ENCODE peak calls at places on chromosomes 13 and 19, in four cellular contexts. A is K562, F is Panc1, C is stomach. Y is an unnamed sample.

GRCh38 chr13:73464758-73465628 is 406.2 kb downstream of the KLF5 start:
- DNase-seq in A (peak), C (no peak), F (no peak), Y (no peak)

GRCh38 chr19:51735759-51736449 is 12.1 kb upstream of the HAS1 start:
- DNase-seq in C (peak), A (no peak), F (no peak), Y (peak)

GRCh38 chr13:51935326-51936171 is 73.8 kb downstream of the CCDC70 start:
- DNase-seq in F (no peak), A (peak), C (peak), Y (no peak)

GRCh38 chr13:30762643-30763042 is 27.3 kb downstream of the ALOX5AP start:
- DNase-seq in F (no peak), A (no peak), C (no peak), Y (no peak)

GRCh38 chr13:45769072-45769471 is 67.0 kb downstream of the CBY2 start:
- DNase-seq in C (no peak), F (no peak), A (no peak), Y (no peak)

GRCh38 chr19:45526143-45526542 is 18.9 kb downstream of the VASP start:
- DNase-seq in A (peak), F (no peak), C (peak), Y (no peak)

GRCh38 chr13:89953581-89953980 is 1393.9 kb upstream of the MIR17HG start:
- DNase-seq in A (no peak), C (no peak), F (no peak), Y (no peak)

GRCh38 chr13:79772811-79773210 is 291.9 kb downstream of the NDFIP2 start:
- DNase-seq in F (no peak), A (no peak), C (no peak), Y (no peak)

GRCh38 chr13:113950451-113951245 is 23.2 kb downstream of the C13orf46 start:
- DNase-seq in F (no peak), A (no peak), C (no peak), Y (peak)

GRCh38 chr19:48858984-48859710 is 9.3 kb downstream of the PLEKHA4 start:
- DNase-seq in A (peak), C (no peak), F (no peak), Y (peak)

GRCh38 chr13:109154546-109154945 is 525.1 kb downstream of the MYO16 start:
- DNase-seq in C (no peak), F (no peak), A (no peak), Y (no peak)

GRCh38 chr13:51819544-51819943 is 15.6 kb upstream of the DHRS12 start:
- DNase-seq in F (no peak), A (no peak), C (no peak), Y (no peak)

GRCh38 chr19:41940443-41941409 is 12.5 kb upstream of the ERFL start:
- DNase-seq in A (peak), F (no peak), C (no peak), Y (peak)

GRCh38 chr19:12933287-12934072 is at the start of gene FARSA:
- DNase-seq in C (peak), F (peak), A (peak), Y (peak)

GRCh38 chr19:12924621-12925310 is 5.7 kb upstream of the SYCE2 start:
- DNase-seq in A (no peak), F (no peak), C (no peak), Y (no peak)

GRCh38 chr19:12935071-12935470 is 1.6 kb upstream of the FARSA start:
- DNase-seq in F (no peak), C (no peak), A (no peak), Y (no peak)

GRCh38 chr19:12932392-12933286 is 872 bp downstream of the FARSA start:
- DNase-seq in F (no peak), C (no peak), A (peak), Y (no peak)

GRCh38 chr19:12930002-12930645 is 3.4 kb downstream of the FARSA start:
- DNase-seq in C (no peak), F (no peak), A (no peak), Y (no peak)
- TF ChIP-seq CTCF in C (no peak), F (no peak), A (peak), Y (no peak)

DNA sequence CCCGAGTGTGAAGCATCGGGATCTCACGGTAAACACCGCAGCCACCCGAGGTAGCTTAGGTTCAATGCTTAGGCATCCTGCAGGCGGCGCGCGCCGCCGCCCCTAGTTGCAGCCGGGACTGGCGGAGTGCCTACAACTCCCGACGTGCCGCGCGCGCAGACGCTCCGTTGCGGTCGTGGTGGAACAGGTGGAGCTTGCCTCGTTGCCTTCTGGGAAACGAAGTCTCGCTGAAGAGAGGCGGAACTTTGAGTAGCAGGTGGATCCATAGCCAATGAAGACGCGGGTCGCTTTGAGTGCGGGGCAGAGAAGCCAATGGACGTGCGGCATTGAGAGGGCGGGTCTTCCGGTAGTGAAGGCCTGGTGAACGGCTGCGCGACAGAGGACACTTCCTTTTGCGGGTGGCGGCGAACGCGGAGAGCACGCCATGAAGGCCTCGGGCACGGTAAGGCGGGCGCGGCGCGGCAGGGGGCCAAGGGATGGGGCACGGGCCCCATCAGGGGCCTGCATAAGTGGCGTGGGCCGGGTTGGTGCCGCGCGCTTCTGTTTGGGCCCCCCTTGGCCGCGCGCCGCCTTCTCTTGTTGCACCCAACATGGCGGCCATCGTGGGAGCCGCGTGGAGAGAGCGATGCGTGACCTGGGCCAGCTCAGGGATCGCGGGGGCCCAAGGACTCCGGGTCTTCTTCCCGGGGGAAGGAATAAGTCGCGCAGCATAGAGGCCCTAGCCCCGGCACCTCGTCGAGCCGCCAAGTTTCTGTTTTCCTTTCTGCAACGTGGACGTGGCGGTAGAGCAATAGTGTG is at the start of gene RPL18A:
- DNase-seq in F (peak), A (peak), C (peak), Y (peak)
- H3K27ac ChIP-seq in F (peak), A (peak), C (peak), Y (peak)

GRCh38 chr19:55081773-55082022 is 6.0 kb downstream of the EPS8L1 start:
- DNase-seq in A (no peak), F (no peak), C (no peak), Y (no peak)
- TF ChIP-seq POLR2AphosphoS5 in A (no peak), F (no peak), C (no peak), Y (no peak)

GRCh38 chr13:68304287-68304893 is 1074.3 kb upstream of the PCDH9 start:
- DNase-seq in F (peak), A (no peak), C (no peak), Y (no peak)
- TF ChIP-seq CTCF in F (peak), A (peak), C (peak), Y (no peak)

GRCh38 chr19:4210166-4210731 is 19.1 kb upstream of the EBI3 start:
- DNase-seq in C (no peak), F (no peak), A (no peak), Y (no peak)

GRCh38 chr19:4206818-4207484 is 22.4 kb upstream of the EBI3 start:
- DNase-seq in F (no peak), C (no peak), A (no peak), Y (no peak)

GRCh38 chr19:4213116-4213515 is 16.2 kb upstream of the EBI3 start:
- DNase-seq in C (no peak), F (no peak), A (no peak), Y (no peak)

DNA sequence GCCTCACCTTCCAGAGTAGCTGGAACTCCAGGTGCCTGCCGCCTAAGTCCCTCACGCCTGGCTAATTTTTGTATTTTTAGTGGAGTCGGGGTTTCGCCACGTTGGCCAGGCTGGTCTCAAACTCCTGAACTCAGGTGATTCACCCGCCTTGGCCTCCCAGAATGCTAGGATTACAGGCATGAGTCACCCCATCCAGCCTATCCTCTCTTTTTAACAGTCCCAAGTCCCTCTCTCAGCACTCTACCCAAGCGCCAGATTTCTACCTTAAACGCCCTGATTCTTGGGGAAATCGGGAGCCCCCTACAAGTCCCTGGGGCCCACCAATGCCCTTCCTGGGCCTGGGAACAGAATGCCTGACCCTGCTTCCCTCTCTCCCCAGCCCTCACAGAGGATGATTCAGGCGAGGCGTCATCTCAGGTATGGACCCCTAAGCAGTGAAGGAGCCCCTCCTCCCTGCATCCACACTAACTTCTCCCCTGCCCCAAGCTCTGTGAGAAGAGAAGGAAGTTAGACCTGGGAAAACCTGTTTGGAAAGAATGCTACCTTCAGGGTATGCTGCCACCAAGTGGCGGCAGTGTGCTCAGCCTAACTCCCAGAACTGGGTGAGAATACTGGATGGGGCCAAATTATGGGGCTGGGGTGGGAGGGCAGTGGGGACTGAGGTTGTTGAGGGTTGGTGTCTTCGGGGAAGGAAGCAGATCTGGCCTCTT is 20.8 kb upstream of the EBI3 start:
- DNase-seq in C (no peak), F (no peak), A (peak), Y (no peak)
- H3K27ac ChIP-seq in C (no peak), F (no peak), A (no peak), Y (no peak)

DNA sequence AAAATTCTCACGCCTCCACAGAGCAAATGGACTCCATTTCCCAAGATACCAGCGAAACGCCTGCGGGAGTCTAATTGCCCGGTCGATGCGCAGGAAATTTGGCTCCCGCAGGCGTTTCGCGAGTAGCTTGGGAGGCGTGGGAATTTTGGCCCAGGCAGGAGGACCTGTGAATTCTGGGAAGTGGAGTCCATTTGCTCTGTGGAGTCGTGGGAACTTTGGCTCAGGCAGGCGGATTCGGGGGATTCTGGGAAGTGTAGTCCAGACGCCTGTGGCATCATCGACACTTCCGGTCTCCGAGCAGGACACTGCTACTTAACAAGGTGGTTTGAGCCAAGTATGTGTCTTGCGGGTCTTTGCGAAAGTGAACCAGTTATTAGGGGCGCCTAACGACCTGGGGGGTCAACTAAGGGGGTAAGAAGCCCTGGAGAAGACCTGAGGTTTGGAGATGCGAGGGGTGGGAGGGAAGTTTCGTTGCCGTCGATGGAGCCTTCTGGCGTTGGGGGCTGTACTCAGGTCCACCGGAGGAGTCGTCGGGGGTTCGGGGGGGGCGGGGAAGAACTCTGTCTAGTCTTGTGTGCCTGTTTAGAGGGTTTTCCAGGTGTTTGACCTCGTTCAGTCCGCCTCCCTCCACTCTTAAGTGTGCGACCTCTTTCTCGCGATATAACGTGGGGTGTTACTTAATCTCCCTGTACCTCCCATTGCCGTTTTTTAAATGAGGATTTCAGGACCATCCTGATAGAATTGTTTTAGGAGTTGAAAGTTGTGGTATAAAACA is at the start of gene ZNF155:
- DNase-seq in A (peak), F (peak), C (peak), Y (peak)
- TF ChIP-seq POLR2AphosphoS5 in A (no peak), F (peak), C (peak), Y (peak)

DNA sequence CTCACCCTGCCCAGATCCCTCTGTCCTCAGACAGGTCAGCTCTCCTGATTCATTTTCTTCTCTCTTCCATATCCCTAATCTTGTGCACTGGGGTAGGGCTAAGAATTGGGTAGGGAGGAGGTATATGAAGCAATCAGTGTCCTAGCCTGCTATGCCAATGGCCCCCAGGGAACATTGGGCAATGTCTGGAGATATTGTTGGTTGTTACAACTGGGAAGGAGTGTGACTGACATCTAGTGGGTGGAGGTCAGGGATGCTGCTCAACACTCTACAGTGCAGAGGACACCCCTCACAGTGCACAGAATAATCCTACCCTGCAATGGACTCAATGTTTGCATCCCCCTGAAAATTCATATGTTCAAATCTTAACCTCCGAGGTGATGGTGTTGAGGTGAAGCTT is 57.5 kb downstream of the CPAMD8 start:
- DNase-seq in C (no peak), F (no peak), A (no peak), Y (no peak)
- TF ChIP-seq CTCF in C (no peak), F (no peak), A (peak), Y (no peak)

DNA sequence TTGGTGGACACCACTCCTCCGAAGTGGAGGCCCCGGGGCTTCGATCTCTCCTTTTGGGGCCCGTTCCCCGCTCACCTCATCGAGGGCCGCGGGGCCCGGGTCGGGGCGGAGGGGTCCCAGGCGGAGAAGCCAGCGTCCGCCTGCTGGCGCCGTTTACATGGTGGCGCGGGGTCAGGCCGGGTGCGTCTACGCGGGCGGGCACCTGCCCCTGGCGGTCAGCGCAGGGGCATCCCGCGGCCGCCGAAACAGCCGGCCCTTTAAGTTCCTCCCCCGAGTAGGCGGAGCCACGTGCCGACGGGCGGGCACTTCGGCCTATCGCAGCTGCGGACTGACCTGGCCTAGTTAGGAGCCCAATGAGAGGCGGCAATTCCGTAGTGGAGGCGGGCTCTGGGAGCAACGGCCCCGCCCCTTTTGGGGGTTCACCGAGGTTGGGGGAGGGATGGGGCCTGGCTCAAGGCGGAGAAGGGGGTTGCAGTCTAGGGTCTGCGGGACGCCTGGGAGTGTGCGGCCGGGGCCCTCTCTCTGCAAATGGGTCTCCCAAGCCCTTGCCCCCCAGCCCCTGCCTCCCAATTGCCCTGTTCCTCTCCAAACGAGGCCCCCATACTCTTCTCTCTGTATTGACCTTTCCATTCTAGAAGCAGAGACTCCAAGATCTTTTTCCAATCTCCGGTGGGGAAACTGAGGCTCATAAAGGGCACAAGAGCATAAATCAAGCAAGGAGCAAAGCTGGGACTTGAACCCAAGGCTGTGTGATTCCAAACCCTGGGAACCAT is at the start of gene ABHD8:
- DNase-seq in C (peak), F (peak), A (peak), Y (peak)
- H3K27ac ChIP-seq in C (peak), F (peak), A (peak), Y (peak)

GRCh38 chr19:37654118-37654517 is 1.1 kb downstream of the ZFP30 start:
- DNase-seq in C (no peak), A (no peak), F (peak), Y (no peak)

GRCh38 chr19:37654525-37654832 is 786 bp downstream of the ZFP30 start:
- DNase-seq in C (no peak), A (no peak), F (peak), Y (no peak)

GRCh38 chr19:37655689-37656491 is 625 bp upstream of the ZFP30 start:
- DNase-seq in A (peak), F (peak), C (peak), Y (peak)

DNA sequence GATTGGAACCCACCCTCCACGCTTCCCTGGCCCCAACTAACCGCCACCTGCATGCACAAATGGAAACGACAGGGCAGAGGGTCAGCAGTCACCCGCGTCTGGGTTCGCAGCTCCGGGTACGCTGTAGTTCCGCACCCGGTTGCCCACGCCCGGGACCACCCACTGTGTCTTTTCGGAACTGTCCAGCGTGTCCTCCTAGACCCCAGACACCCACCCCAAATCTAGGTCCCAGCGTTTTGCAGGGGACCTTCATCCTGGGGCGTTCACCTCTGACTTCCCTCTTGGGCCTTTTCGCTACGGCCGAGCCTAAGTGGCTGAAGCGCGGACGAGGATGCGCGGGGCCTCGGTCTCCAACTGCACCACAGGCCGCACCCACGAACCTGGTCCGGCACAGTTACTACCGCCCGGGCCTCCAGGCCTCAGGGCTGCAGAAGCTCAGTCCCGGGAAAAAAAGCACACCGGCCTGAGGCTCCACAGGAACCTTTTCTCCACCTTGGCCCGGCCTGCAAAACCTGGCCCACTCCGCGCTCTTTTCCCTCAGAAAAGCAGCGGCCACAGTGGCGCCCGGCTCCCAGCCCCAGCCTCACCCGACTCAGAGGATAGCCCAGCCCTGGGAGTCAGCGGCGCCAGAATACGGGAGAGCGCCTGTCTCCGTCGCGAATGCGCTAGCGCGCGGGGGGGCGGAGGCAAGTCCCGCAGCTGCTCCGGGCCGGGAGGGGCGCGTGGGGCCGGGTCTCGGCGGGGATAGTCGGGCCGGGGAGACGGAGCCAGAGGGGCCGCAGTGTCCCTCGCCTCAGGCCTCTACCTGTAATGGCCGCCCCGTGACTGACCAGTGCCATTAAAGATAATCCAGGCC is at the start of gene ZFP30:
- DNase-seq in C (peak), F (peak), A (peak), Y (peak)
- TF ChIP-seq POLR2AphosphoS5 in C (no peak), F (no peak), A (peak), Y (peak)

Y was measured in spleen.